ENCODE peak calls at places on chromosome 19, in seven cellular contexts. R is progenitor cell of endocrine pancreas, A is C1 segment of cervical spinal cord, Z is cardiac muscle cell, B is RPMI7951, S is midbrain, P is brain microvascular endothelial cell. O is an unnamed sample.

GRCh38 chr19:3710265-3710812 is 2.2 kb downstream of the TJP3 start:
- DNase-seq in R (no peak), A (peak; percentile 17), Z (peak; percentile 40), B (peak; percentile 50), S (no peak), P (peak; percentile 20), O (no peak)

GRCh38 chr19:42419309-42419708 is 7.9 kb downstream of the LIPE start:
- DNase-seq in R (no peak), A (no peak), Z (no peak), B (no peak), S (no peak), P (no peak), O (no peak)

GRCh38 chr19:7288977-7289376 is 5.2 kb downstream of the INSR start:
- DNase-seq in R (no peak), A (no peak), Z (peak; percentile 10), B (no peak), S (no peak), P (no peak), O (no peak)

GRCh38 chr19:5165697-5166019 is 175.0 kb downstream of the PTPRS start:
- DNase-seq in R (no peak), A (no peak), Z (no peak), B (no peak), S (no peak), P (no peak), O (no peak)

GRCh38 chr19:54727562-54727961 is 3.3 kb downstream of the KIR3DL3 start:
- DNase-seq in R (no peak), A (no peak), Z (no peak), B (no peak), S (no peak), P (no peak), O (no peak)

GRCh38 chr19:51246153-51246552 is 4.7 kb upstream of the SIGLECL1 start:
- DNase-seq in R (no peak), A (no peak), Z (no peak), B (peak; percentile 85), S (no peak), P (peak; percentile 35), O (no peak)

GRCh38 chr19:344625-345319 is at the start of gene MIER2:
- DNase-seq in R (peak; percentile 93), A (peak; percentile 76), Z (peak; percentile 86), B (peak; percentile 69), S (peak; percentile 88), P (peak; percentile 71), O (peak; percentile 84)

GRCh38 chr19:17340871-17341357 is 3.6 kb downstream of the GTPBP3 start:
- DNase-seq in R (no peak), A (no peak), Z (no peak), B (no peak), S (no peak), P (no peak), O (no peak)

GRCh38 chr19:11031421-11032070 is 57.7 kb upstream of the LDLR start:
- DNase-seq in R (no peak), A (no peak), Z (no peak), B (no peak), S (no peak), P (no peak), O (no peak)

GRCh38 chr19:49823472-49823871 is 5.4 kb downstream of the MED25 start:
- DNase-seq in R (no peak), A (no peak), Z (no peak), B (no peak), S (no peak), P (no peak), O (no peak)

GRCh38 chr19:14300281-14300680 is 81.0 kb upstream of the ADGRE5 start:
- DNase-seq in R (no peak), A (no peak), Z (no peak), B (no peak), S (no peak), P (no peak), O (no peak)

O was measured in ovary.